ENCODE peak calls at places on chromosomes 1 and 21, in nine cellular contexts. N is SK-N-SH, M is thoracic aorta, S is DND-41, O is upper lobe of right lung, C is lower leg skin, L is IMR-90, F is GM13976, T is fibroblast of pulmonary artery. E is an unnamed sample.

GRCh38 chr1:26163684-26164035 is 4.8 kb downstream of the FAM110D start:
- DNase-seq in N (no peak), M (no peak), S (no peak), O (no peak), C (no peak), L (no peak), F (no peak), T (no peak), E (no peak)

GRCh38 chr1:108512239-108513071 is 47.4 kb upstream of the EEIG2 start:
- DNase-seq in N (peak), M (no peak), S (no peak), O (no peak), C (no peak), L (peak), F (peak), T (peak), E (no peak)

GRCh38 chr1:117128323-117129079 is 7.0 kb upstream of the TRIM45 start:
- DNase-seq in N (peak), M (no peak), S (no peak), O (no peak), C (no peak), L (peak), F (peak), T (peak), E (no peak)

GRCh38 chr1:25642710-25643109 is 26.1 kb downstream of the MAN1C1 start:
- DNase-seq in N (no peak), M (no peak), S (peak), O (no peak), C (peak), L (peak), F (no peak), T (peak), E (no peak)

GRCh38 chr1:53121319-53122172 is 20.9 kb downstream of the SLC1A7 start:
- DNase-seq in N (peak), M (no peak), S (peak), O (no peak), C (peak), L (peak), F (no peak), T (peak), E (peak)

GRCh38 chr1:100494393-100495084 is 43.4 kb upstream of the GPR88 start:
- DNase-seq in N (no peak), M (no peak), S (no peak), O (no peak), C (no peak), L (peak), F (no peak), T (no peak), E (no peak)

GRCh38 chr1:157497987-157498781 is 54.1 kb downstream of the FCRL5 start:
- DNase-seq in N (no peak), M (no peak), S (no peak), O (no peak), C (no peak), L (no peak), F (no peak), T (no peak), E (no peak)

GRCh38 chr1:116346943-116347673 is 25.9 kb upstream of the ATP1A1 start:
- DNase-seq in N (no peak), M (no peak), S (no peak), O (no peak), C (no peak), L (no peak), F (no peak), T (no peak), E (no peak)

GRCh38 chr1:93690921-93691789 is 9.5 kb upstream of the BCAR3 start:
- DNase-seq in N (no peak), M (no peak), S (no peak), O (no peak), C (peak), L (no peak), F (no peak), T (no peak), E (peak)

DNA sequence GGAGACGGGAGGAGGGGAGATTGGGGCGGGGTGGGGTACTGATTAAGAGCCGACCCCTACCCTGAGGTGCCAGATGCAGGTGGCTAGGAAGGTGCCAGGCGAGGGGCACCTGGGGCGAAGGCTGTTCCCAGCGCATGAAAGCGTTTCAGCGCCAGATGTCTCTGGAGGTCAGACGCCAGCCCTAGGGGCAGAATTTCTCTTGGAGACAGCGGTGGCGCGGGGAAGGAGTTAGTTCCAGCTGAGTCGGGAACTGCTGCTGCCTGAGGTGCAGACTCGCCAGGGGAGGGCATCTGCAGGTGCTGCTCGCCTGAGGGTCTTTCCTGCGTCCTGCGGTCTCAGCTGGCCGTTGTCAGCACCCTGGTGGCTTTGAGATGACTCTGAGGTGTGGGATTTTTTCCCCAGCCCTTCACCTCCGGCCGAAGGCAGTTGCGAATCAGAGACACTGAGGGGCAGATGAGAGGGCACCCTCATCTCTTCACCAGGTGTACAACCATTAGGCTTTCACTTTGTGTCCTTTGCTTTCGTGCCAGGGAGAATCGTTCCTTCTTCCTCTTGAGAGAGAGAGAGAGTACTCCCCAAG is 539 bp downstream of the CGN start:
- DNase-seq in N (peak), M (no peak), S (peak), O (peak), C (no peak), L (no peak), F (no peak), T (no peak), E (peak)
- TF ChIP-seq CTCF in N (peak), M (no peak), S (peak), O (no peak), C (no peak), L (no peak), F (no peak), T (peak), E (no peak)

GRCh38 chr1:153922076-153922837 is 515 bp downstream of the GATAD2B start:
- DNase-seq in N (peak), M (no peak), S (peak), O (no peak), C (peak), L (no peak), F (no peak), T (no peak), E (peak)
- TF ChIP-seq CTCF in N (no peak), M (no peak), S (peak), O (no peak), C (no peak), L (no peak), F (peak), T (no peak), E (no peak)

GRCh38 chr1:44021581-44022321 is 9.5 kb downstream of the SLC6A9 start:
- DNase-seq in N (no peak), M (no peak), S (no peak), O (no peak), C (no peak), L (no peak), F (no peak), T (no peak), E (no peak)
- TF ChIP-seq CTCF in N (no peak), M (no peak), S (peak), O (no peak), C (no peak), L (no peak), F (no peak), T (no peak), E (no peak)

GRCh38 chr21:37658994-37659458 is 257.2 kb downstream of the KCNJ6 start:
- DNase-seq in N (no peak), M (peak), S (no peak), O (no peak), C (no peak), L (peak), F (no peak), T (peak), E (no peak)
- TF ChIP-seq CTCF in N (no peak), M (peak), S (no peak), O (peak), C (no peak), L (peak), F (no peak), T (peak), E (no peak)

GRCh38 chr21:45641480-45642035 is 2.0 kb upstream of the PCBP3 start:
- DNase-seq in N (no peak), M (no peak), S (no peak), O (no peak), C (no peak), L (no peak), F (no peak), T (no peak), E (no peak)
- TF ChIP-seq CTCF in N (no peak), M (no peak), S (no peak), O (no peak), C (no peak), L (no peak), F (no peak), T (no peak), E (no peak)

GRCh38 chr1:31708324-31708723 is 4.5 kb upstream of the COL16A1 start:
- DNase-seq in N (no peak), M (no peak), S (no peak), O (no peak), C (no peak), L (peak), F (no peak), T (no peak), E (no peak)

GRCh38 chr1:31709060-31709459 is 5.2 kb upstream of the COL16A1 start:
- DNase-seq in N (no peak), M (no peak), S (no peak), O (no peak), C (no peak), L (no peak), F (no peak), T (no peak), E (no peak)

GRCh38 chr1:31705080-31705866 is 1.5 kb upstream of the COL16A1 start:
- DNase-seq in N (peak), M (peak), S (peak), O (no peak), C (peak), L (peak), F (peak), T (peak), E (no peak)

GRCh38 chr1:31706384-31707058 is 2.7 kb upstream of the COL16A1 start:
- DNase-seq in N (peak), M (no peak), S (no peak), O (no peak), C (no peak), L (peak), F (no peak), T (no peak), E (peak)

DNA sequence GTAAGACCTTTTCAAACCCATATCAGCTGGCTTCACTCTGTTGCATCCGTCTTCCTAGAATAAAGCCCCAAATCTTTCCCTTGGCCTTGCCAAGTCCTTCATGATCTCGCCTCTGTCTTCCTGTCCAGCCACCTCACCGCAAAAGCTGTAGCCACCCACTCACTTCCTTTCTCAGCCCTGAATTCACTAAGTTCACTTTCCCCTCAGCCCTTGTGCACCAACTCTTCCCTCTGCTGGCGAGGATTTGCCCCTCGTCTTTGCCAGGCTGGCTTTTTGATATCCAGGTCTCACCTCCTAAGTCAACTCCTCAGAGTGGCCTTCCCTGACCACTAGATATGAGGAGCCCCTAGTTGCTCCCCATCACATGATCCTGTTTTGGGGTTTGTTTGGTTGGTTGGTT is 3.9 kb upstream of the COL16A1 start:
- DNase-seq in N (no peak), M (no peak), S (no peak), O (no peak), C (no peak), L (peak), F (peak), T (peak), E (no peak)
- TF ChIP-seq CTCF in N (peak), M (no peak), S (peak), O (no peak), C (no peak), L (peak), F (peak), T (peak), E (no peak)

DNA sequence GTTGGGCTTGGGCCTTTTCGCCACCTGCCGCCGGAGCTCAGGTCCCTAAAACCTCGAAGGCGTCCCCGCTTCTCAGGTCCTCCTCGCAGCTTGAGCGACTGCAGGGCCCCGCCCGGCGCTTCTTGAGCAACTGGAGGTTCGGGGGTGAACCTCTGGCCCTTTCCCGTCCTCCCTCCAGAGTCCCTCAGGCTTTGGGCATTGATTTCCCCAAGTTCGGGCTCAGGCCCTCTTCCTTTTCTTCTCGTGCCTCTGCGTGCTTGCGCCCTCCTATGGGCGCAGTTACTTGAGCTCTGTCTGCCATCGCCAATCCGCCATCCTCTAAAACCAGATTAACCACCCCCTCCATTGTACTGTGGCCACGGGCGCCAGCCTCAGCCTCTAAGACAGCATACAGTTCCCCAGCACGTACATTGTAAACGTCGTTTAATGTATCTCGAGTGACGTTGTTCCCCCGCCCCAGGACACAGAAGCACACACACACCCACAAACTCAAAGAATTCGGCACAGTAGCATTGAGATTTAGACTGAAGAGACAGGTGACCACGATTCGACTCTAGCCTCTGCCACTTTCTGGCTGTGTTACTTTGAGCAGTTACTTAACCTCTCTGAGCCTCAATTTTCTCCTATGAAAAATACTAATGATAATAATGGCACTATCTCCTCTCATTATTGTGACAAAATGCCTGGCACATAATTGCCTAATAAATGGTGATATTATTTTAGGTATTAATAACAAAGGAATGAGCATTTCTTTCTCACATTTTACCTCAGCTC is 22.6 kb downstream of the BTG2 start:
- DNase-seq in N (peak), M (no peak), S (peak), O (no peak), C (peak), L (peak), F (peak), T (peak), E (peak)
- TF ChIP-seq CTCF in N (peak), M (peak), S (peak), O (peak), C (no peak), L (peak), F (peak), T (peak), E (no peak)

GRCh38 chr21:23152130-23152529 is 2153.9 kb downstream of the NCAM2 start:
- DNase-seq in N (peak), M (no peak), S (no peak), O (no peak), C (no peak), L (no peak), F (no peak), T (no peak), E (no peak)
- TF ChIP-seq CTCF in N (no peak), M (no peak), S (no peak), O (no peak), C (no peak), L (no peak), F (no peak), T (no peak), E (no peak)

E was measured in glutamatergic neuron.